ENCODE peak calls at places on chromosomes 13 and 19, in seven cellular contexts. One of them, this sample, is unnamed.

GRCh38 chr13:33665776-33666175 is 152.2 kb upstream of the RFC3 start:
- DNase-seq in central memory CD4-positive, alpha-beta T cell: no peak
- DNase-seq in NCI-H82: no peak
- DNase-seq in brain pericyte: no peak
- DNase-seq in right cardiac atrium: no peak
- DNase-seq in NCI-H1436: no peak
- DNase-seq in effector memory CD8-positive, alpha-beta T cell: no peak
- DNase-seq in this sample: no peak

GRCh38 chr13:110258876-110259631 is 47.9 kb downstream of the COL4A1 start:
- DNase-seq in brain pericyte: no peak
- DNase-seq in effector memory CD8-positive, alpha-beta T cell: no peak
- DNase-seq in NCI-H82: no peak
- DNase-seq in central memory CD4-positive, alpha-beta T cell: no peak
- DNase-seq in right cardiac atrium: no peak
- DNase-seq in NCI-H1436: no peak
- DNase-seq in this sample: no peak

GRCh38 chr13:90302113-90302512 is 1045.4 kb upstream of the MIR17HG start:
- DNase-seq in right cardiac atrium: no peak
- DNase-seq in effector memory CD8-positive, alpha-beta T cell: no peak
- DNase-seq in brain pericyte: no peak
- DNase-seq in central memory CD4-positive, alpha-beta T cell: no peak
- DNase-seq in NCI-H82: no peak
- DNase-seq in NCI-H1436: no peak
- DNase-seq in this sample: no peak

GRCh38 chr13:39484506-39485313 is 118.3 kb downstream of the LHFPL6 start:
- DNase-seq in central memory CD4-positive, alpha-beta T cell: no peak
- DNase-seq in NCI-H82: no peak
- DNase-seq in NCI-H1436: no peak
- DNase-seq in right cardiac atrium: no peak
- DNase-seq in effector memory CD8-positive, alpha-beta T cell: no peak
- DNase-seq in brain pericyte: no peak
- DNase-seq in this sample: no peak

GRCh38 chr19:48660854-48661731 is 11.7 kb downstream of the NTN5 start:
- DNase-seq in central memory CD4-positive, alpha-beta T cell: peak; percentile 81
- DNase-seq in right cardiac atrium: peak; percentile 95
- DNase-seq in NCI-H1436: peak; percentile 97
- DNase-seq in NCI-H82: peak; percentile 81
- DNase-seq in brain pericyte: peak; percentile 69
- DNase-seq in effector memory CD8-positive, alpha-beta T cell: peak; percentile 77
- DNase-seq in this sample: peak; percentile 91

GRCh38 chr19:2983351-2984195 is 6.2 kb downstream of the TLE6 start:
- DNase-seq in NCI-H82: peak; percentile 98
- DNase-seq in right cardiac atrium: peak; percentile 91
- DNase-seq in brain pericyte: peak; percentile 51
- DNase-seq in effector memory CD8-positive, alpha-beta T cell: no peak
- DNase-seq in NCI-H1436: no peak
- DNase-seq in central memory CD4-positive, alpha-beta T cell: no peak
- DNase-seq in this sample: peak; percentile 81

GRCh38 chr13:85755123-85755522 is 44.1 kb downstream of the SLITRK6 start:
- DNase-seq in effector memory CD8-positive, alpha-beta T cell: no peak
- DNase-seq in central memory CD4-positive, alpha-beta T cell: no peak
- DNase-seq in NCI-H1436: no peak
- DNase-seq in brain pericyte: no peak
- DNase-seq in right cardiac atrium: no peak
- DNase-seq in NCI-H82: no peak
- DNase-seq in this sample: no peak

GRCh38 chr19:42092350-42092749 is 16.4 kb downstream of the ZNF574 start:
- DNase-seq in central memory CD4-positive, alpha-beta T cell: peak; percentile 20
- DNase-seq in effector memory CD8-positive, alpha-beta T cell: peak; percentile 42
- DNase-seq in brain pericyte: no peak
- DNase-seq in NCI-H1436: peak; percentile 80
- DNase-seq in right cardiac atrium: no peak
- DNase-seq in NCI-H82: peak; percentile 82
- DNase-seq in this sample: no peak

GRCh38 chr13:23455401-23456185 is 22.1 kb upstream of the SACS start:
- DNase-seq in brain pericyte: no peak
- DNase-seq in right cardiac atrium: no peak
- DNase-seq in NCI-H82: no peak
- DNase-seq in NCI-H1436: no peak
- DNase-seq in central memory CD4-positive, alpha-beta T cell: no peak
- DNase-seq in effector memory CD8-positive, alpha-beta T cell: no peak
- DNase-seq in this sample: no peak

GRCh38 chr13:43472344-43472743 is 314.4 kb downstream of the ENOX1 start:
- DNase-seq in central memory CD4-positive, alpha-beta T cell: no peak
- DNase-seq in NCI-H82: peak; percentile 6
- DNase-seq in brain pericyte: no peak
- DNase-seq in effector memory CD8-positive, alpha-beta T cell: no peak
- DNase-seq in right cardiac atrium: no peak
- DNase-seq in NCI-H1436: no peak
- DNase-seq in this sample: no peak

GRCh38 chr19:50266896-50267295 is 62.3 kb downstream of the KCNC3 start:
- DNase-seq in NCI-H1436: peak; percentile 6
- DNase-seq in effector memory CD8-positive, alpha-beta T cell: no peak
- DNase-seq in brain pericyte: no peak
- DNase-seq in central memory CD4-positive, alpha-beta T cell: no peak
- DNase-seq in NCI-H82: no peak
- DNase-seq in right cardiac atrium: no peak
- DNase-seq in this sample: no peak

GRCh38 chr19:33453207-33453736 is 68.3 kb downstream of the PEPD start:
- DNase-seq in right cardiac atrium: no peak
- DNase-seq in NCI-H82: no peak
- DNase-seq in central memory CD4-positive, alpha-beta T cell: no peak
- DNase-seq in NCI-H1436: no peak
- DNase-seq in effector memory CD8-positive, alpha-beta T cell: no peak
- DNase-seq in brain pericyte: no peak
- DNase-seq in this sample: no peak

GRCh38 chr13:114282143-114282685 is 813 bp downstream of the UPF3A start:
- DNase-seq in NCI-H1436: no peak
- DNase-seq in right cardiac atrium: peak; percentile 67
- DNase-seq in effector memory CD8-positive, alpha-beta T cell: no peak
- DNase-seq in brain pericyte: peak; percentile 50
- DNase-seq in central memory CD4-positive, alpha-beta T cell: no peak
- DNase-seq in NCI-H82: peak; percentile 84
- DNase-seq in this sample: peak; percentile 56

GRCh38 chr13:93003531-93003930 is 223.1 kb upstream of the GPC6 start:
- DNase-seq in right cardiac atrium: no peak
- DNase-seq in NCI-H1436: no peak
- DNase-seq in NCI-H82: peak; percentile 69
- DNase-seq in brain pericyte: no peak
- DNase-seq in effector memory CD8-positive, alpha-beta T cell: no peak
- DNase-seq in central memory CD4-positive, alpha-beta T cell: no peak
- DNase-seq in this sample: no peak

GRCh38 chr19:12834976-12835757 is 788 bp upstream of the RTBDN start:
- DNase-seq in central memory CD4-positive, alpha-beta T cell: no peak
- DNase-seq in effector memory CD8-positive, alpha-beta T cell: no peak
- DNase-seq in brain pericyte: no peak
- DNase-seq in NCI-H1436: peak; percentile 53
- DNase-seq in NCI-H82: peak; percentile 94
- DNase-seq in right cardiac atrium: peak; percentile 62
- DNase-seq in this sample: no peak

GRCh38 chr19:30085394-30085793 is 143.4 kb downstream of the URI1 start:
- DNase-seq in effector memory CD8-positive, alpha-beta T cell: no peak
- DNase-seq in NCI-H82: peak; percentile 49
- DNase-seq in right cardiac atrium: no peak
- DNase-seq in central memory CD4-positive, alpha-beta T cell: no peak
- DNase-seq in brain pericyte: no peak
- DNase-seq in NCI-H1436: no peak
- DNase-seq in this sample: no peak

GRCh38 chr19:48543121-48543710 is 8.8 kb upstream of the SULT2B1 start:
- DNase-seq in effector memory CD8-positive, alpha-beta T cell: no peak
- DNase-seq in central memory CD4-positive, alpha-beta T cell: no peak
- DNase-seq in brain pericyte: no peak
- DNase-seq in NCI-H1436: no peak
- DNase-seq in right cardiac atrium: no peak
- DNase-seq in NCI-H82: no peak
- DNase-seq in this sample: no peak

GRCh38 chr13:39862891-39863290 is 207.4 kb downstream of the COG6 start:
- DNase-seq in NCI-H82: no peak
- DNase-seq in NCI-H1436: no peak
- DNase-seq in effector memory CD8-positive, alpha-beta T cell: no peak
- DNase-seq in brain pericyte: no peak
- DNase-seq in right cardiac atrium: no peak
- DNase-seq in central memory CD4-positive, alpha-beta T cell: no peak
- DNase-seq in this sample: no peak

GRCh38 chr13:44243198-44243852 is 130.3 kb upstream of the SERP2 start:
- DNase-seq in effector memory CD8-positive, alpha-beta T cell: no peak
- DNase-seq in brain pericyte: no peak
- DNase-seq in right cardiac atrium: no peak
- DNase-seq in NCI-H1436: peak; percentile 40
- DNase-seq in central memory CD4-positive, alpha-beta T cell: no peak
- DNase-seq in NCI-H82: peak; percentile 36
- DNase-seq in this sample: peak; percentile 49

GRCh38 chr13:108786578-108787100 is 157.2 kb downstream of the MYO16 start:
- DNase-seq in central memory CD4-positive, alpha-beta T cell: no peak
- DNase-seq in brain pericyte: no peak
- DNase-seq in NCI-H1436: no peak
- DNase-seq in effector memory CD8-positive, alpha-beta T cell: no peak
- DNase-seq in NCI-H82: no peak
- DNase-seq in right cardiac atrium: no peak
- DNase-seq in this sample: no peak

GRCh38 chr13:87089391-87089790 is 581.8 kb upstream of the SLITRK5 start:
- DNase-seq in effector memory CD8-positive, alpha-beta T cell: no peak
- DNase-seq in central memory CD4-positive, alpha-beta T cell: no peak
- DNase-seq in right cardiac atrium: no peak
- DNase-seq in brain pericyte: no peak
- DNase-seq in NCI-H82: no peak
- DNase-seq in NCI-H1436: no peak
- DNase-seq in this sample: no peak

GRCh38 chr13:110916671-110917142 is 1.8 kb upstream of the ANKRD10 start:
- DNase-seq in NCI-H1436: no peak
- DNase-seq in effector memory CD8-positive, alpha-beta T cell: no peak
- DNase-seq in right cardiac atrium: no peak
- DNase-seq in NCI-H82: no peak
- DNase-seq in brain pericyte: no peak
- DNase-seq in central memory CD4-positive, alpha-beta T cell: no peak
- DNase-seq in this sample: no peak

GRCh38 chr13:59094149-59094548 is 1069.6 kb downstream of the DIAPH3 start:
- DNase-seq in NCI-H1436: no peak
- DNase-seq in central memory CD4-positive, alpha-beta T cell: no peak
- DNase-seq in brain pericyte: no peak
- DNase-seq in NCI-H82: no peak
- DNase-seq in right cardiac atrium: no peak
- DNase-seq in effector memory CD8-positive, alpha-beta T cell: no peak
- DNase-seq in this sample: no peak

GRCh38 chr13:109945206-109945960 is 159.0 kb upstream of the IRS2 start:
- DNase-seq in NCI-H82: no peak
- DNase-seq in central memory CD4-positive, alpha-beta T cell: no peak
- DNase-seq in right cardiac atrium: no peak
- DNase-seq in effector memory CD8-positive, alpha-beta T cell: no peak
- DNase-seq in brain pericyte: no peak
- DNase-seq in NCI-H1436: no peak
- DNase-seq in this sample: no peak

GRCh38 chr13:32587774-32588165 is 1.5 kb downstream of the PDS5B start:
- DNase-seq in effector memory CD8-positive, alpha-beta T cell: no peak
- DNase-seq in brain pericyte: no peak
- DNase-seq in NCI-H1436: no peak
- DNase-seq in NCI-H82: no peak
- DNase-seq in right cardiac atrium: no peak
- DNase-seq in central memory CD4-positive, alpha-beta T cell: no peak
- DNase-seq in this sample: no peak

GRCh38 chr13:90928109-90928508 is 419.4 kb upstream of the MIR17HG start:
- DNase-seq in NCI-H82: no peak
- DNase-seq in right cardiac atrium: no peak
- DNase-seq in effector memory CD8-positive, alpha-beta T cell: no peak
- DNase-seq in NCI-H1436: no peak
- DNase-seq in central memory CD4-positive, alpha-beta T cell: no peak
- DNase-seq in brain pericyte: no peak
- DNase-seq in this sample: no peak

GRCh38 chr19:33861950-33862349 is 65.3 kb downstream of the KCTD15 start:
- DNase-seq in effector memory CD8-positive, alpha-beta T cell: no peak
- DNase-seq in brain pericyte: no peak
- DNase-seq in central memory CD4-positive, alpha-beta T cell: no peak
- DNase-seq in NCI-H82: no peak
- DNase-seq in right cardiac atrium: no peak
- DNase-seq in NCI-H1436: no peak
- DNase-seq in this sample: no peak

GRCh38 chr19:33622809-33623511 is 1.2 kb downstream of the CHST8 start:
- DNase-seq in central memory CD4-positive, alpha-beta T cell: no peak
- DNase-seq in NCI-H1436: peak; percentile 13
- DNase-seq in NCI-H82: no peak
- DNase-seq in effector memory CD8-positive, alpha-beta T cell: no peak
- DNase-seq in brain pericyte: no peak
- DNase-seq in right cardiac atrium: no peak
- DNase-seq in this sample: no peak

GRCh38 chr13:39967199-39967959 is 311.9 kb downstream of the COG6 start:
- DNase-seq in NCI-H82: no peak
- DNase-seq in right cardiac atrium: no peak
- DNase-seq in NCI-H1436: no peak
- DNase-seq in central memory CD4-positive, alpha-beta T cell: no peak
- DNase-seq in brain pericyte: no peak
- DNase-seq in effector memory CD8-positive, alpha-beta T cell: no peak
- DNase-seq in this sample: no peak

GRCh38 chr19:56951672-56952071 is 111.1 kb upstream of the PEG3 start:
- DNase-seq in brain pericyte: no peak
- DNase-seq in NCI-H1436: no peak
- DNase-seq in effector memory CD8-positive, alpha-beta T cell: no peak
- DNase-seq in right cardiac atrium: no peak
- DNase-seq in central memory CD4-positive, alpha-beta T cell: no peak
- DNase-seq in NCI-H82: no peak
- DNase-seq in this sample: no peak

GRCh38 chr13:98509271-98510155 is 67.4 kb downstream of the STK24 start:
- DNase-seq in effector memory CD8-positive, alpha-beta T cell: no peak
- DNase-seq in right cardiac atrium: no peak
- DNase-seq in central memory CD4-positive, alpha-beta T cell: peak; percentile 33
- DNase-seq in NCI-H82: no peak
- DNase-seq in NCI-H1436: no peak
- DNase-seq in brain pericyte: no peak
- DNase-seq in this sample: peak; percentile 82

GRCh38 chr19:10503002-10503789 is at the start of gene KEAP1:
- DNase-seq in effector memory CD8-positive, alpha-beta T cell: no peak
- DNase-seq in NCI-H1436: peak; percentile 25
- DNase-seq in NCI-H82: peak; percentile 60
- DNase-seq in central memory CD4-positive, alpha-beta T cell: no peak
- DNase-seq in right cardiac atrium: peak; percentile 79
- DNase-seq in brain pericyte: no peak
- DNase-seq in this sample: peak; percentile 64

GRCh38 chr19:48413879-48414623 is 20.6 kb downstream of the GRIN2D start:
- DNase-seq in right cardiac atrium: no peak
- DNase-seq in central memory CD4-positive, alpha-beta T cell: no peak
- DNase-seq in NCI-H1436: no peak
- DNase-seq in brain pericyte: no peak
- DNase-seq in effector memory CD8-positive, alpha-beta T cell: no peak
- DNase-seq in NCI-H82: no peak
- DNase-seq in this sample: no peak

GRCh38 chr19:31066385-31066784 is 282.9 kb downstream of the TSHZ3 start:
- DNase-seq in brain pericyte: peak; percentile 24
- DNase-seq in NCI-H82: no peak
- DNase-seq in effector memory CD8-positive, alpha-beta T cell: no peak
- DNase-seq in right cardiac atrium: no peak
- DNase-seq in central memory CD4-positive, alpha-beta T cell: no peak
- DNase-seq in NCI-H1436: no peak
- DNase-seq in this sample: no peak

GRCh38 chr19:5119297-5119998 is 150.5 kb downstream of the KDM4B start:
- DNase-seq in NCI-H82: no peak
- DNase-seq in central memory CD4-positive, alpha-beta T cell: no peak
- DNase-seq in NCI-H1436: no peak
- DNase-seq in effector memory CD8-positive, alpha-beta T cell: no peak
- DNase-seq in right cardiac atrium: no peak
- DNase-seq in brain pericyte: no peak
- DNase-seq in this sample: no peak

This sample was measured in Right ventricle myocardium superior.